ENCODE peak calls at places on chromosomes 13 and 19, in four cellular contexts. One of them, this sample, is unnamed.

GRCh38 chr13:80924596-80924995 is 583.7 kb upstream of the SPRY2 start:
- DNase-seq in CD8-positive, alpha-beta T cell: no peak
- DNase-seq in tibial nerve: no peak
- DNase-seq in Panc1: no peak
- DNase-seq in this sample: no peak

GRCh38 chr13:87889241-87889640 is 218.1 kb downstream of the SLITRK5 start:
- DNase-seq in tibial nerve: no peak
- DNase-seq in Panc1: no peak
- DNase-seq in CD8-positive, alpha-beta T cell: no peak
- DNase-seq in this sample: no peak

GRCh38 chr19:16381756-16382401 is 57.3 kb downstream of the KLF2 start:
- DNase-seq in CD8-positive, alpha-beta T cell: no peak
- DNase-seq in Panc1: no peak
- DNase-seq in tibial nerve: peak
- DNase-seq in this sample: no peak

GRCh38 chr13:27006519-27007161 is 165.0 kb downstream of the USP12 start:
- DNase-seq in CD8-positive, alpha-beta T cell: no peak
- DNase-seq in Panc1: no peak
- DNase-seq in tibial nerve: no peak
- DNase-seq in this sample: no peak

GRCh38 chr19:18311495-18311894 is 11.4 kb downstream of the LSM4 start:
- DNase-seq in Panc1: no peak
- DNase-seq in tibial nerve: no peak
- DNase-seq in CD8-positive, alpha-beta T cell: no peak
- DNase-seq in this sample: no peak

GRCh38 chr19:50906217-50906616 is 5.0 kb downstream of the KLK4 start:
- DNase-seq in Panc1: no peak
- DNase-seq in tibial nerve: peak
- DNase-seq in CD8-positive, alpha-beta T cell: no peak
- DNase-seq in this sample: peak

GRCh38 chr13:49690133-49690989 is 925 bp downstream of the EBPL start:
- DNase-seq in Panc1: no peak
- DNase-seq in tibial nerve: peak
- DNase-seq in CD8-positive, alpha-beta T cell: no peak
- DNase-seq in this sample: no peak

GRCh38 chr13:51786425-51787010 is 17.4 kb downstream of the DHRS12 start:
- DNase-seq in Panc1: no peak
- DNase-seq in CD8-positive, alpha-beta T cell: no peak
- DNase-seq in tibial nerve: no peak
- DNase-seq in this sample: no peak

GRCh38 chr19:13152356-13152853 is 2.2 kb downstream of the IER2 start:
- DNase-seq in tibial nerve: peak
- DNase-seq in CD8-positive, alpha-beta T cell: no peak
- DNase-seq in Panc1: no peak
- DNase-seq in this sample: no peak

GRCh38 chr13:50015263-50015662 is at the start of gene KCNRG:
- DNase-seq in Panc1: no peak
- DNase-seq in CD8-positive, alpha-beta T cell: no peak
- DNase-seq in tibial nerve: no peak
- DNase-seq in this sample: no peak

GRCh38 chr13:51781246-51782022 is 22.5 kb downstream of the DHRS12 start:
- DNase-seq in tibial nerve: no peak
- DNase-seq in Panc1: no peak
- DNase-seq in CD8-positive, alpha-beta T cell: no peak
- DNase-seq in this sample: no peak

GRCh38 chr13:95571941-95572340 is 19.4 kb downstream of the CLDN10 start:
- DNase-seq in tibial nerve: no peak
- DNase-seq in Panc1: no peak
- DNase-seq in CD8-positive, alpha-beta T cell: no peak
- DNase-seq in this sample: no peak

GRCh38 chr13:110431851-110432294 is 124.8 kb downstream of the COL4A2 start:
- DNase-seq in tibial nerve: no peak
- DNase-seq in Panc1: no peak
- DNase-seq in CD8-positive, alpha-beta T cell: no peak
- DNase-seq in this sample: no peak

GRCh38 chr13:80251403-80251802 is 89.5 kb downstream of the SPRY2 start:
- DNase-seq in CD8-positive, alpha-beta T cell: no peak
- DNase-seq in tibial nerve: peak
- DNase-seq in Panc1: no peak
- DNase-seq in this sample: no peak

GRCh38 chr13:94495806-94496205 is 16.3 kb upstream of the DCT start:
- DNase-seq in Panc1: no peak
- DNase-seq in CD8-positive, alpha-beta T cell: no peak
- DNase-seq in tibial nerve: no peak
- DNase-seq in this sample: no peak

GRCh38 chr19:55812449-55812848 is 19.4 kb downstream of the NLRP11 start:
- DNase-seq in CD8-positive, alpha-beta T cell: no peak
- DNase-seq in Panc1: no peak
- DNase-seq in tibial nerve: no peak
- DNase-seq in this sample: no peak

GRCh38 chr19:17385878-17386611 is 8.0 kb downstream of the CCDC194 start:
- DNase-seq in tibial nerve: peak
- DNase-seq in CD8-positive, alpha-beta T cell: no peak
- DNase-seq in Panc1: no peak
- DNase-seq in this sample: no peak

GRCh38 chr13:22210134-22210930 is 539.5 kb downstream of the FGF9 start:
- DNase-seq in tibial nerve: no peak
- DNase-seq in Panc1: no peak
- DNase-seq in CD8-positive, alpha-beta T cell: no peak
- DNase-seq in this sample: no peak

GRCh38 chr19:45599286-45599685 is 2.7 kb downstream of the GPR4 start:
- DNase-seq in CD8-positive, alpha-beta T cell: no peak
- DNase-seq in tibial nerve: no peak
- DNase-seq in Panc1: no peak
- DNase-seq in this sample: no peak

GRCh38 chr19:45601115-45601514 is 897 bp downstream of the GPR4 start:
- DNase-seq in tibial nerve: no peak
- DNase-seq in Panc1: no peak
- DNase-seq in CD8-positive, alpha-beta T cell: no peak
- DNase-seq in this sample: no peak

GRCh38 chr19:45600340-45600885 is 1.6 kb downstream of the GPR4 start:
- DNase-seq in Panc1: no peak
- DNase-seq in CD8-positive, alpha-beta T cell: no peak
- DNase-seq in tibial nerve: no peak
- DNase-seq in this sample: no peak

GRCh38 chr19:45598267-45599011 is 3.6 kb downstream of the GPR4 start:
- DNase-seq in Panc1: no peak
- DNase-seq in tibial nerve: no peak
- DNase-seq in CD8-positive, alpha-beta T cell: no peak
- DNase-seq in this sample: no peak

GRCh38 chr19:45601524-45602522 is at the start of gene GPR4:
- DNase-seq in CD8-positive, alpha-beta T cell: no peak
- DNase-seq in tibial nerve: no peak
- DNase-seq in Panc1: no peak
- DNase-seq in this sample: no peak
- H3K27ac ChIP-seq in CD8-positive, alpha-beta T cell: no peak
- H3K27ac ChIP-seq in tibial nerve: peak
- H3K27ac ChIP-seq in Panc1: no peak
- H3K27ac ChIP-seq in this sample: no peak

GRCh38 chr19:38888876-38889275 is 10.5 kb downstream of the SIRT2 start:
- DNase-seq in CD8-positive, alpha-beta T cell: no peak
- DNase-seq in tibial nerve: no peak
- DNase-seq in Panc1: no peak
- DNase-seq in this sample: no peak
- H3K27ac ChIP-seq in CD8-positive, alpha-beta T cell: no peak
- H3K27ac ChIP-seq in tibial nerve: no peak
- H3K27ac ChIP-seq in Panc1: no peak
- H3K27ac ChIP-seq in this sample: no peak

DNA sequence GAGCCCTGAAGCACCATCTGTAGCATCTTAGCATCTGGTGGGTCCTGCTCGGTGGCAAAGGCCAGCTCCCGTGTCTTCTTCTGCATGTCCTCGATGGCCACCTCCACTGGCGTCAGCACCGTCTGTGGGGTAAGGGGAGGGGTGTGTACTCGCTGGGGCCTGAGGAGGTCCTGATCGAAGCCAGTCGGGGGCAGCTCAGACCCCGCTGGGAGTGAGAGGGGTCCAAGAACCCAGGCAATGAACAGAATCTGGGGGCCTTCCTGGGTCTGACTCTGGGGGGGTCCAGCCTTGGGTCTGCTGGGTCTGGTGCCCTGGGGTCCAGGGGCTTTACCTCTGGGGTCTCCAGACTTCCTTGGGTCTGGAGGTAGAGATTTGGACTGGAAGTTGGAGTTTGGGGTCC is 3.6 kb upstream of the KANK2 start:
- DNase-seq in CD8-positive, alpha-beta T cell: no peak
- DNase-seq in tibial nerve: no peak
- DNase-seq in Panc1: no peak
- DNase-seq in this sample: no peak
- H3K27ac ChIP-seq in CD8-positive, alpha-beta T cell: no peak
- H3K27ac ChIP-seq in tibial nerve: no peak
- H3K27ac ChIP-seq in Panc1: no peak
- H3K27ac ChIP-seq in this sample: no peak

DNA sequence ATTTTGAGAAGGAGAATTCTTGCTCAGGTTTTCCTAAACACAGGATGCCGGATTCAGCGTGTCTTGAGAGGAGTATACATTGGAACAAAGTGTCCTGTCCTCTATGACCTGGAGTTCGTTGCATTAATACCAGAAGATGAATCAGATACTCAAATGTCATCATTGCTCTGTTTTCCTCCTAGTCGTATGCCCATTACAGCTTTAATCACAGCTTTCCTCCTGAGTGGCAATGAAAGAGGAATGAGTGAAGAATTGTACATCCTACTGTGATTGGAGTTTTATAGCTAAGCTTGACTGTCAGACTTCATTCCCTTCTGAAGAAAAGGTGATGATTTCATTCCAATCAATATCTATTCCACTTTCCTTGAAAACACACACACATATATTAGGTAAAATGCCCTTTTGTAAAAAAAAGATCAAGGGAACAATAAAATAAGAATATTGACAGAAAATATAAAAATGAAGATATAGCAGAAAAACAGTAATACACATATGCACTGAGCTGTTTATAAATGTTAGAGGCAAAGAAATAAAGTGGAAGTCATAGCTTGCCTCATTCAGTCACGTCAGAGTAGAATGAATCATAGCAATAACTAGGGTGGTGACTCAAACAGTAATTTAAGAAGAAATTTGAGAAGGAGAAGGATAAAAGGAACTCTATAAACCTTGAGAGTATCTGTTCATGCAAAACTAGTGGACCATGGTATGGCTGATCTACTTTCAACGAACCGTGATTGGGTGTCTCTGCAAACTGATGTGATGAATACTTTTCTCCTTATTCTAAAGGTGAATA is 501.5 kb downstream of the SUCLA2 start:
- DNase-seq in CD8-positive, alpha-beta T cell: no peak
- DNase-seq in Panc1: peak
- DNase-seq in tibial nerve: no peak
- DNase-seq in this sample: no peak
- H3K27ac ChIP-seq in CD8-positive, alpha-beta T cell: no peak
- H3K27ac ChIP-seq in Panc1: no peak
- H3K27ac ChIP-seq in tibial nerve: no peak
- H3K27ac ChIP-seq in this sample: no peak

GRCh38 chr19:30244533-30244932 is 127.7 kb upstream of the ZNF536 start:
- DNase-seq in tibial nerve: no peak
- DNase-seq in CD8-positive, alpha-beta T cell: no peak
- DNase-seq in Panc1: no peak
- DNase-seq in this sample: no peak
- H3K27ac ChIP-seq in tibial nerve: no peak
- H3K27ac ChIP-seq in CD8-positive, alpha-beta T cell: no peak
- H3K27ac ChIP-seq in Panc1: no peak
- H3K27ac ChIP-seq in this sample: no peak

DNA sequence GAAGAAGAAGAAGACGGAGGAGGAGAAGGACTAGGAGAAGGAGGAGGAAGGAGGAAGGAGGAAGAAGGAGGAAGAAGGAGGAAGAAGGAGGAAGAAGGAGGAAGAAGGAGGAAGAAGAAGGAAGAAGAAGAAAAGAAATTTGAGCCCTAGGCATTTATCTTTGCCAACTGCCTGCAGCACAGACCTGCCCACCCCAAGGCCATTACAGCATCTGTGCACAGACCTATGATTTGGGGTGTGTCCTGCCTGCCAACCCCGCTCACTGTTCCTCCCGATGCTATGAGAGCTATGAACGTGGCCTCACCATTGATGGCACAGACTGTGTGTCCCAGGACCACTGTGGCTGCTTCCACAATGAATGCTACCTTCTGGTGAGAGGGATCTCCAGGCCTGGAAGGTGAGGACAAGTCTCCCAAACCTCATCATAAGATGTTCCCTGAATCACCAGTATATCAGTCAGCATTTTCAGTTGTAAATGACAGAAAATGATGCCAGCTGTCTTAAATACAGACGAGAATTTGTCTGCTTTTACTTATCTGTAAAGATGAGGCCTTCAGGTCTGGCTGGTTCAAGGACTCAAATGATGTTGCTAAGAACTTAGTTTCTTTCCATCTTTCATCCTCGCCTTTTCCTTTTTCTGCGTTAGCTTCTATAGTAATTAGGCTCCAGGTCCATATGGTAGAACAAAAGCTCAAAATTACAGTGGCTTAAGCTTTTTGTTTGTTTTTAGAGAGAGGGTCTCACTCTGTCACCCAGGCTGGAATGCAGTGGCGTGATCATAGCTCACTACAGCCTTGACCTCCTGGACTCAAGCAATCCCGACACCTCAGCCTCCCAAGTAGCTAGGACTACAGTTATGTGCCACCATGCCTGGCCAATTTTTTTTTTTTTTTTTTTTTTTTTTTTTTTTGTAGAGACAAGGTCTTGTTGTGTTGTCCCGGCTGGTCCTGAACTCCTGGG is 3.9 kb upstream of the SDHAF1 start:
- DNase-seq in tibial nerve: no peak
- DNase-seq in Panc1: no peak
- DNase-seq in CD8-positive, alpha-beta T cell: no peak
- DNase-seq in this sample: no peak
- H3K27ac ChIP-seq in tibial nerve: no peak
- H3K27ac ChIP-seq in Panc1: no peak
- H3K27ac ChIP-seq in CD8-positive, alpha-beta T cell: no peak
- H3K27ac ChIP-seq in this sample: no peak